ENCODE peak calls at places on chromosome 3, in five cellular contexts. J is HepG2, W is A549, Y is GM12878, Z is K562. H is an unnamed sample.

GRCh38 chr3:21062724-21063436 is 688.1 kb downstream of the ZNF385D start:
- DNase-seq in J (no peak), W (no peak), Y (no peak), Z (no peak), H (no peak)

GRCh38 chr3:14319654-14320182 is 82.7 kb upstream of the SLC6A6 start:
- DNase-seq in J (peak), W (peak), Y (peak), Z (peak), H (peak)

GRCh38 chr3:139291276-139292051 is 52.4 kb upstream of the MRPS22 start:
- DNase-seq in J (no peak), W (no peak), Y (no peak), Z (no peak), H (no peak)

GRCh38 chr3:71366991-71367604 is 216.4 kb downstream of the FOXP1 start:
- DNase-seq in J (peak), W (no peak), Y (no peak), Z (peak), H (no peak)

GRCh38 chr3:127151992-127152391 is 40.9 kb upstream of the PRR23E start:
- DNase-seq in J (no peak), W (no peak), Y (no peak), Z (no peak), H (no peak)

GRCh38 chr3:112582242-112582874 is 20.5 kb downstream of the SLC35A5 start:
- DNase-seq in J (peak), W (peak), Y (no peak), Z (peak), H (peak)

GRCh38 chr3:170699158-170700053 is 113.5 kb upstream of the SLC7A14 start:
- DNase-seq in J (no peak), W (no peak), Y (no peak), Z (peak), H (no peak)

GRCh38 chr3:177721864-177722370 is 524.6 kb upstream of the TBL1XR1 start:
- DNase-seq in J (no peak), W (no peak), Y (no peak), Z (no peak), H (no peak)

GRCh38 chr3:183300996-183301562 is 48.0 kb downstream of the B3GNT5 start:
- DNase-seq in J (no peak), W (no peak), Y (no peak), Z (no peak), H (no peak)

DNA sequence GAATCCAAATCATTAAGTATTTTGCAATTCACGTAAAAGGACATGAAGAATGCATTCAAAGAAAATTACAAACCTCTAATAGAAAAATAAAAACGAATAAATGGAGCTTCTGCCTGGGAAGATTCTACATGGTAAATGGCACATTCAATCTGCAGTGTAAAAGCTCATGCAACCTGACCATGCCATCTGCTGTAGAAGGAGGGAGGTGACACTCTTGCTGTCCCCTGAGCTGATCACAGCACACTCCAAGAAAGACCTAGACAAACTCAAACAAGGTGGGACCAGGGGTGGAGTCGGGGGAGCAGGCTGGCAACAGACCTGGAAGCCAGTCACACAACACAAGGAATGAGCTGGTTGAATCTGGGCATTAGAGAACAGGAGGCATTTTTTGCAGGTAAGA is 101.8 kb downstream of the BDH1 start:
- DNase-seq in J (peak), W (peak), Y (no peak), Z (no peak), H (no peak)
- TF ChIP-seq REST in J (no peak), W (no peak), Y (no peak), Z (no peak), H (no peak)

DNA sequence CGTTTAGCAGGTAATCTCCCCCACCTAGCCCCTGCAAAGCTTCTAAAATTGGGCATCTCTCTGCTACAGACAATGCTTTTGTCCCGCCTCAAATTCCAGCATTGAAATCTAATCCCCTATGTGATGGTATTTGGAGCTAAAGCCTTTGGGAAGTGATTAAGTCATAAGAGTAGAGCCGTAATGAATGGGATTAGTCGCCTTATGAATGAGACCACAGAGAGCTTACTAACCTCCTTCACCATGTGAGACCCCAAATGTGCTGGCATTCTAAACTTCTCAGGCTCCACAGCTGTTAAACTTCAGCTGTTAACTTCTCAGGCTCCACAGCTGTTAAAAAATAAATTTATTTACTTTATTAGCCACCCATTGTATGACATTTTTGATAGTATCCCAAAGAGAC is 374.2 kb upstream of the BCHE start:
- DNase-seq in J (no peak), W (no peak), Y (no peak), Z (no peak), H (peak)
- TF ChIP-seq JUNB in J (no peak), W (no peak), Y (no peak), Z (no peak), H (no peak)

GRCh38 chr3:49411968-49412631 is at the start of the genes RHOA and TCTA:
- DNase-seq in J (peak), W (peak), Y (peak), Z (peak), H (peak)
- TF ChIP-seq REST in J (no peak), W (no peak), Y (no peak), Z (no peak), H (no peak)

GRCh38 chr3:140505256-140505655 is 172.6 kb upstream of the TRIM42 start:
- DNase-seq in J (no peak), W (no peak), Y (peak), Z (no peak), H (no peak)

GRCh38 chr3:140508545-140508944 is 169.3 kb upstream of the TRIM42 start:
- DNase-seq in J (no peak), W (no peak), Y (no peak), Z (no peak), H (no peak)

GRCh38 chr3:140505876-140506275 is 172.0 kb upstream of the TRIM42 start:
- DNase-seq in J (no peak), W (no peak), Y (no peak), Z (no peak), H (no peak)

GRCh38 chr3:140510303-140510861 is 167.5 kb upstream of the TRIM42 start:
- DNase-seq in J (no peak), W (no peak), Y (no peak), Z (no peak), H (peak)

DNA sequence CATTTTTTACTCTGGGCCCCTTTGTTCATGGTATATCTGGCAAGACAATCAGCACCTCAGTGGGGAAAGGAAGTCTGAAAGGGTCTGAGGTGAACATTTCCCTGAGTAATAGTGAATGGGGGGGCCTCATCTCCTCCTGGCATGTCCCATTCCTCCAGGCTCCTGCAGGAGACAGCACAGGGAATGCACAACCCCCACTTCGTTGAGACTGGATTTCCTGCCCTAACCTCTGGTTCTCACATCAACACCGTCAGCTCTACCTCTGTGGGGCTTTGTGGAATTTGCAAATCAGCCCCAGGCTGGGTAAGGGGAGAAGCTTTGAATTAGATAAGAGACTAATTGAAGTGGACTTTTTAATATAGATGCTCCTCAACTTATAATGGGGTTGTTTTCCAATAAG is 168.3 kb upstream of the TRIM42 start:
- DNase-seq in J (no peak), W (no peak), Y (no peak), Z (no peak), H (peak)
- TF ChIP-seq JUNB in J (no peak), W (no peak), Y (no peak), Z (no peak), H (no peak)

DNA sequence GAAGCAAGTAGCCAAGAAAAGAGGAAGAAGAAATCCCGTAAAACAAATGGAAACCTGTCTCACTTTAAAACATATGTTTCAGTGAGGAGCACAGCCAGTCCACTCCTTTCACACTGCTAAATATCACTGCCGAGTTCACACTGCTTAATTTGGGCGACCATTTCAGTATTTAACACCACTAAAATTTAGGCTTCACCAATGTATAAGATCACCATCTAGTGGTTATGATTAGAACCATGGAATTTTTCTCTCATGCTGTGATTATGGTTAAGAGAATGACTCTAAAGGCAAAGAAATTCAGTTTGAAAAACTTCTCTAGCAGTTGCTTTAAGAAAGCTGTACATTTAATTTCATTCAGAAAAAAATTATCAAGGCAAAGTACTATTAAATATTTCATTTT is 16.6 kb downstream of the SLC4A7 start:
- DNase-seq in J (peak), W (peak), Y (no peak), Z (peak), H (peak)
- TF ChIP-seq REST in J (no peak), W (no peak), Y (no peak), Z (no peak), H (no peak)